ENCODE peak calls at places on chromosomes 13 and 19, in four cellular contexts. M, D, R and N are unnamed samples. For H3K4me1, the result is how much of the 10 kb centered on the place peaks cover.

GRCh38 chr19:5339950-5340636 is 519 bp downstream of the PTPRS start:
- DNase-seq in M (peak), R (no peak), D (no peak), N (no peak)

GRCh38 chr13:40681341-40682051 is 15.1 kb upstream of the FOXO1 start:
- DNase-seq in D (no peak), R (no peak), M (no peak), N (no peak)

GRCh38 chr19:4732680-4733114 is 9.1 kb upstream of the DPP9 start:
- DNase-seq in M (peak), R (peak), D (no peak), N (peak)

GRCh38 chr19:28883241-28883693 is 329.7 kb downstream of the UQCRFS1 start:
- DNase-seq in D (no peak), R (no peak), M (no peak), N (no peak)

GRCh38 chr13:40922437-40923040 is 96.6 kb downstream of the ELF1 start:
- DNase-seq in R (no peak), D (peak), M (no peak), N (no peak)

GRCh38 chr13:24271611-24272451 is 37.5 kb upstream of the C1QTNF9 start:
- DNase-seq in M (no peak), R (peak), D (peak), N (no peak)

GRCh38 chr13:71760226-71760591 is 106.8 kb downstream of the DACH1 start:
- DNase-seq in R (no peak), D (no peak), M (no peak), N (no peak)

GRCh38 chr19:4984106-4984380 is 15.1 kb downstream of the KDM4B start:
- DNase-seq in M (no peak), D (no peak), R (no peak), N (no peak)

GRCh38 chr19:50646074-50646807 is 3.0 kb upstream of the C19orf81 start:
- DNase-seq in M (peak), D (no peak), R (no peak), N (no peak)

GRCh38 chr13:21009036-21009435 is 52.4 kb downstream of the LATS2 start:
- DNase-seq in D (no peak), R (no peak), M (no peak), N (no peak)

GRCh38 chr13:44045179-44045562 is 165.5 kb downstream of the LACC1 start:
- DNase-seq in D (no peak), R (no peak), M (no peak), N (no peak)

GRCh38 chr13:91154553-91154952 is 192.9 kb upstream of the MIR17HG start:
- DNase-seq in D (no peak), R (no peak), M (no peak), N (no peak)

GRCh38 chr13:38763446-38764381 is 76.8 kb downstream of the FREM2 start:
- DNase-seq in D (no peak), M (peak), R (peak), N (no peak)

GRCh38 chr19:18339703-18340102 is 695 bp upstream of the PGPEP1 start:
- DNase-seq in D (no peak), M (peak), R (no peak), N (no peak)

GRCh38 chr19:4256563-4256962 is 9.7 kb downstream of the YJU2 start:
- DNase-seq in R (no peak), M (no peak), D (no peak), N (no peak)

GRCh38 chr13:66586489-66586888 is 643.6 kb downstream of the PCDH9 start:
- DNase-seq in D (no peak), R (no peak), M (no peak), N (no peak)

GRCh38 chr19:14056741-14057356 is 5.0 kb downstream of the PALM3 start:
- DNase-seq in M (no peak), R (no peak), D (no peak), N (no peak)
- H3K4me1 ChIP-seq in M (under half), R (under half), D (under half), N (under half)

DNA sequence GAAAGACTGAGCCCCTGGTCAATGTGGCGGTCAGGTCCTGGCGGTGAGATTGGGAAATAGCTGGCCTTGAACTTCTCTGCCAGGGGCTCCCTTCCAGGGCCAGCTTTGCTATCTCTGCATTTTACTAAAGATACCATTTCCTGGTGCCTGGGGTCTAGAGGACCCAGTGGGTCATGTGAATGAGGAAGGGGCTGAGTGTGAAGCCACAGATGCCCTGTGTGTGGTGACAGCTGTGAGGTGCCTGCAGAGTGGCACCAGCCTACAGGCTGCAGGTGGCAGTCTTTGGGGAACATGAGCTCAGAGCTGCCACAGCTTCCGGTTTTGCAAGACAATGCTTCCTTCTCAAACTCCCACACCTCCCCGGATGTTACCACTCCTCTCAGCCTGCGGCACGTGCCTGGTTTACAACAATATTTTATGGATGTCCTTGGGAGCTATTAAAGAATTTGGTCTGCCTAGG is 5.2 kb upstream of the MLNR start:
- DNase-seq in D (peak), R (peak), M (peak), N (no peak)
- H3K4me1 ChIP-seq in D (under half), R (under half), M (under half), N (under half)

DNA sequence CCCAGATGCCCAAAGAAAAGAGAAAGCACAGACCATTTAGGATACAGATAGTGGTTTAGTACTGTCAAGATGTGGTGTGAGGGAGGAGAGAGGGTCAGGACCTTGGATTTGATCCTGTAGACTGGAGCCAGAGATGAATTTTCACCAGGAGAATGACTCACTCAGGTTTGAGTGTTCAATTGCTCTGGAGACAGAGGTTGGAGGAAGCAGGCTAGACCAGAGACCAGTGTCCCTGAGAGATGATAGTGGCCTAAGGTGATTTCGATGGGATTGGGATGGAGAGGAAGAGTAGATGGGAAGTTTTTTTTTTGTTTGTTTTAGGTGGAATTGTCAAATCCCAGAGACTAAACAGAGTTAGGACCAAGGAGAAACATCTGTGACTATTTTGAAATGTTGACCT is 2.3 kb downstream of the CEBPG start:
- DNase-seq in R (no peak), D (no peak), M (peak), N (no peak)
- H3K4me1 ChIP-seq in R (under half), D (under half), M (under half), N (under half)

GRCh38 chr19:16850133-16850532 is 20.9 kb downstream of the SIN3B start:
- DNase-seq in D (no peak), M (peak), R (no peak), N (no peak)
- H3K4me1 ChIP-seq in D (under half), M (under half), R (under half), N (under half)

GRCh38 chr13:46593403-46593802 is 40.4 kb downstream of the LRCH1 start:
- DNase-seq in R (peak), M (no peak), D (no peak), N (no peak)

GRCh38 chr13:46596501-46596900 is 43.5 kb downstream of the LRCH1 start:
- DNase-seq in R (no peak), M (no peak), D (no peak), N (no peak)

GRCh38 chr13:46595918-46596315 is 42.9 kb downstream of the LRCH1 start:
- DNase-seq in M (no peak), R (no peak), D (no peak), N (no peak)

GRCh38 chr13:46592410-46592809 is 39.4 kb downstream of the LRCH1 start:
- DNase-seq in D (no peak), R (no peak), M (peak), N (no peak)

GRCh38 chr13:46595136-46595917 is 42.4 kb downstream of the LRCH1 start:
- DNase-seq in M (peak), D (no peak), R (no peak), N (no peak)
- H3K4me1 ChIP-seq in M (under half), D (half or more), R (under half), N (under half)

GRCh38 chr19:45517238-45517637 is 10.0 kb downstream of the VASP start:
- DNase-seq in R (no peak), M (no peak), D (no peak), N (no peak)
- H3K4me1 ChIP-seq in R (under half), M (under half), D (under half), N (under half)

GRCh38 chr13:112833551-112834257 is 135.3 kb upstream of the MCF2L start:
- DNase-seq in M (no peak), R (no peak), D (no peak), N (no peak)
- H3K4me1 ChIP-seq in M (under half), R (under half), D (under half), N (under half)

GRCh38 chr13:108897955-108898354 is 268.5 kb downstream of the MYO16 start:
- DNase-seq in M (peak), D (no peak), R (no peak), N (no peak)

DNA sequence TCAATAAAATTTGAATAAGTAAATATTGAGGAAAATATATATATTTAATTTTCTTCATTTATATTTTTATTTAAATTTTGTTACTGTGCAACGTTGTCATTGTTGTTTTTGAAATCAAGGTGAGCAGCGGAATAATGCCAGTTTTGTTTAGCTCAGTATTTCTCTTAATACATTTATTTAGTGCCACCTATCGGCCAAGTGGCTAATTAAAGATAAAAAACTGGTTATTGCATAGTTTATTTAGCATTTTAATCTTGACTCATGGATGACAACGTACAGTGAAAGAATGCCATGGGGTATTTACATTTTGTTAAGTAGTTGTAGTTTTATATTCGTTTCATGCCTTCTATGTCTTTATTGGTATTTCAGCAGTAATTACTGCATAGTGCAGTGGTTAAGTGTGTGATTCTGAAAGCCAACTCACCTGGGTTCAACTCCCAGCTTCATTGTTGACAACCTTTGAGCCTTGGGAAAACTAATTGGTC is 265.9 kb downstream of the MYO16 start:
- DNase-seq in M (peak), R (no peak), D (no peak), N (no peak)
- H3K4me1 ChIP-seq in M (under half), R (under half), D (under half), N (under half)

GRCh38 chr13:99865420-99865930 is 106.1 kb downstream of the ZIC5 start:
- DNase-seq in M (no peak), R (no peak), D (no peak), N (no peak)
- H3K4me1 ChIP-seq in M (under half), R (under half), D (under half), N (under half)